ENCODE peak calls at places on chromosomes 3 and 15, in nine cellular contexts. K, A, V, P, L, R, Z, X and B are unnamed samples.

GRCh38 chr3:66498718-66499611 is 1.9 kb downstream of the LRIG1 start:
- DNase-seq in A (no peak), X (no peak), K (no peak), R (peak; percentile 56), V (no peak), L (no peak), P (no peak), Z (no peak), B (no peak)

GRCh38 chr3:194276768-194277546 is 74.2 kb downstream of the CPN2 start:
- DNase-seq in V (no peak), P (peak; percentile 73), A (peak; percentile 49), L (peak; percentile 92), Z (peak; percentile 62), X (no peak), K (no peak), R (peak; percentile 85), B (no peak)

GRCh38 chr3:153291052-153291689 is 129.1 kb downstream of the RAP2B start:
- DNase-seq in R (no peak), Z (no peak), V (no peak), A (no peak), P (peak; percentile 52), X (no peak), K (peak; percentile 82), L (peak; percentile 47), B (no peak)

GRCh38 chr15:71275098-71275497 is 159.8 kb downstream of the THSD4 start:
- DNase-seq in P (peak; percentile 70), L (peak; percentile 62), X (no peak), Z (no peak), A (no peak), V (no peak), R (no peak), K (no peak), B (no peak)

GRCh38 chr3:66501483-66502266 is 853 bp upstream of the LRIG1 start:
- DNase-seq in P (no peak), X (no peak), Z (no peak), A (peak; percentile 44), V (no peak), K (no peak), R (no peak), L (no peak), B (no peak)

GRCh38 chr3:115648559-115648958 is 25.2 kb downstream of the GAP43 start:
- DNase-seq in L (no peak), K (no peak), Z (no peak), X (no peak), V (no peak), A (no peak), R (no peak), P (peak; percentile 63), B (no peak)

GRCh38 chr15:89657691-89658200 is 2.5 kb upstream of the KIF7 start:
- DNase-seq in P (no peak), X (no peak), Z (no peak), V (no peak), A (no peak), K (no peak), R (no peak), L (no peak), B (no peak)

GRCh38 chr15:80977627-80978036 is 12.0 kb downstream of the MESD start:
- DNase-seq in K (peak; percentile 90), X (no peak), V (no peak), L (peak; percentile 59), A (peak; percentile 61), Z (peak; percentile 48), R (peak; percentile 74), P (peak; percentile 65), B (peak; percentile 22)

DNA sequence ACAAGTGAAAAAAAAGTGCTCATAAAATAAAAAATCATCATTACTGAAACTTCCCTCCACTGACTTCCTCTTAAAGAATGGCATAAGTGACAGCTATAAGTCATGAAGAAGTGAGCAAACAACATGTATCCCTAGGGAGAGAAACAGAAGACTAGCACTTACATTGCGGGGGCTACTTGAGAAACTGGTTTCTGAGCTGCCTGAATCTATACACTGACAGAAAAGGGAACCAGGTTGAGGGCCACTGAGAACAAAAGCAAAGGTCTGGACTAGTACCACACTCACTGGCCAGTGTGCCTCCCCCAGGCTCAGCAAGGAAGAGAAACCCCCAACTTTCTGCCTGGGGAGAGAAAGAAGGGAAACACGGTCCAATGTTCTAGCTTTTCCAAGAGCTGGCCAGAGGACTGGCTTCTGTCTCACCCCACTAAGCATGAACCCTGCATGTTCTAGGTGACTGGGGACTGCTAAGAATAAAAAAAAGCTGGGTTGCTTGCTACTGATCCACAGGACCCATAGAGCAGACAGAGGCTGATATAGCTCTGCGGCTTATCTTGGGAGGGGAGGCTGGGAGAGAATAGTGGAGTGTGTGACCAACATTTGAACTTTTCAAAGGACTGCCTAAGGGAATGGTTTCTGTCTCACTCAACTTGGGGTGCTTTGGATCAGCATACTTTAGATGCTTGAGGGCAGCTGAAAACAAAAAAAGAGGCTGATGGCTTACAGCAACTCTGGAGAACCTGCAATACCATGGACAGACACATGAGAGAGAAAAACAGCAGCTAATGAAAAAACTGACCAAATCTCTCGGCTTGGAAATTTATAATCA is 8.1 kb downstream of the RAD18 start:
- DNase-seq in R (no peak), P (no peak), K (peak; percentile 53), V (no peak), A (no peak), X (peak; percentile 54), L (peak; percentile 71), Z (no peak), B (no peak)
- TF ChIP-seq CTCF in R (no peak), P (no peak), K (no peak), V (no peak), A (no peak), X (no peak), L (no peak), Z (no peak), B (no peak)

GRCh38 chr3:105836533-105836932 is 32.3 kb downstream of the CBLB start:
- DNase-seq in A (no peak), X (peak; percentile 40), R (no peak), K (no peak), V (no peak), L (peak; percentile 85), P (peak; percentile 97), Z (no peak), B (no peak)
- TF ChIP-seq CTCF in A (no peak), X (no peak), R (no peak), K (no peak), V (no peak), L (no peak), P (no peak), Z (no peak), B (no peak)

GRCh38 chr15:67136802-67137201 is 71.4 kb downstream of the SMAD3 start:
- DNase-seq in X (no peak), A (no peak), V (no peak), P (no peak), Z (no peak), L (no peak), K (no peak), R (no peak), B (no peak)
- TF ChIP-seq CTCF in X (no peak), A (no peak), V (no peak), P (no peak), Z (no peak), L (no peak), K (no peak), R (no peak), B (no peak)

GRCh38 chr3:16366581-16366980 is 101.6 kb downstream of the OXNAD1 start:
- DNase-seq in R (no peak), X (no peak), A (no peak), P (no peak), Z (no peak), K (peak; percentile 57), V (no peak), L (no peak), B (no peak)

GRCh38 chr3:16363636-16364035 is 98.6 kb downstream of the OXNAD1 start:
- DNase-seq in X (no peak), R (no peak), A (no peak), K (no peak), P (no peak), L (no peak), Z (no peak), V (no peak), B (no peak)

GRCh38 chr3:16364963-16365362 is 100.0 kb downstream of the OXNAD1 start:
- DNase-seq in A (no peak), R (no peak), K (no peak), X (no peak), Z (no peak), P (no peak), V (no peak), L (no peak), B (no peak)

GRCh38 chr3:16364323-16364722 is 99.3 kb downstream of the OXNAD1 start:
- DNase-seq in X (no peak), V (no peak), Z (no peak), P (no peak), L (no peak), R (no peak), A (no peak), K (no peak), B (no peak)

GRCh38 chr3:16365454-16366128 is 100.6 kb downstream of the OXNAD1 start:
- DNase-seq in L (no peak), R (no peak), P (no peak), K (no peak), X (no peak), V (no peak), Z (no peak), A (no peak), B (no peak)
- TF ChIP-seq CTCF in L (no peak), R (no peak), P (no peak), K (no peak), X (no peak), V (no peak), Z (no peak), A (no peak), B (no peak)